ENCODE peak calls at places on chromosomes 2 and 18, in four cellular contexts. N, B, L and P are unnamed samples.

GRCh38 chr2:220959391-220959802 is 612.7 kb downstream of the EPHA4 start:
- DNase-seq in N (no peak), B (peak), L (peak), P (no peak)

GRCh38 chr2:61762292-61762691 is 91.6 kb downstream of the FAM161A start:
- DNase-seq in N (no peak), B (no peak), L (no peak), P (no peak)

GRCh38 chr18:9918016-9918680 is 4.3 kb downstream of the VAPA start:
- DNase-seq in N (no peak), B (peak), L (no peak), P (no peak)

GRCh38 chr2:29526587-29527586 is 394.5 kb downstream of the ALK start:
- DNase-seq in N (no peak), B (no peak), L (no peak), P (no peak)

GRCh38 chr2:120678251-120678650 is 57.4 kb upstream of the GLI2 start:
- DNase-seq in N (peak), B (peak), L (no peak), P (no peak)

GRCh38 chr2:71901466-71901865 is 246.2 kb downstream of the CYP26B1 start:
- DNase-seq in N (no peak), B (no peak), L (no peak), P (no peak)

GRCh38 chr2:118177318-118177717 is 89.0 kb downstream of the INSIG2 start:
- DNase-seq in N (no peak), B (no peak), L (no peak), P (no peak)

GRCh38 chr18:25862881-25863600 is 227.4 kb downstream of the SS18 start:
- DNase-seq in N (no peak), B (no peak), L (no peak), P (no peak)

GRCh38 chr18:28132084-28132483 is 44.8 kb downstream of the CDH2 start:
- DNase-seq in N (no peak), B (no peak), L (no peak), P (no peak)

GRCh38 chr2:225598426-225598825 is 198.9 kb downstream of the NYAP2 start:
- DNase-seq in N (no peak), B (no peak), L (no peak), P (no peak)

GRCh38 chr2:208031608-208032019 is 6.3 kb upstream of the PLEKHM3 start:
- DNase-seq in N (no peak), B (peak), L (no peak), P (no peak)

GRCh38 chr2:201789395-201789794 is 8.7 kb upstream of the ALS2 start:
- DNase-seq in N (no peak), B (no peak), L (no peak), P (no peak)

GRCh38 chr2:69863310-69863709 is 30.4 kb upstream of the SNRNP27 start:
- DNase-seq in N (no peak), B (no peak), L (no peak), P (no peak)

GRCh38 chr18:31686572-31686971 is 2.2 kb upstream of the B4GALT6 start:
- DNase-seq in N (no peak), B (no peak), L (no peak), P (no peak)

GRCh38 chr18:31683968-31684278 is 458 bp downstream of the B4GALT6 start:
- DNase-seq in N (no peak), B (no peak), L (no peak), P (no peak)

GRCh38 chr18:31687016-31687415 is 2.6 kb upstream of the B4GALT6 start:
- DNase-seq in N (no peak), B (no peak), L (no peak), P (no peak)

GRCh38 chr18:31684279-31685096 is at the start of gene B4GALT6:
- DNase-seq in N (no peak), B (peak), L (no peak), P (peak)

GRCh38 chr18:31685097-31686082 is 1.0 kb upstream of the B4GALT6 start:
- DNase-seq in N (no peak), B (peak), L (no peak), P (peak)
- TF ChIP-seq CTCF in N (no peak), B (peak), L (peak), P (peak)

GRCh38 chr2:216984937-216985336 is 125.1 kb upstream of the TNP1 start:
- DNase-seq in N (no peak), B (no peak), L (peak), P (no peak)

GRCh38 chr2:216987176-216987809 is 127.4 kb upstream of the TNP1 start:
- DNase-seq in N (no peak), B (no peak), L (peak), P (no peak)

GRCh38 chr2:216991563-216991962 is 131.7 kb upstream of the TNP1 start:
- DNase-seq in N (no peak), B (peak), L (peak), P (no peak)

GRCh38 chr2:216989335-216990129 is 129.7 kb upstream of the TNP1 start:
- DNase-seq in N (no peak), B (peak), L (no peak), P (no peak)

GRCh38 chr2:216985658-216986141 is 125.8 kb upstream of the TNP1 start:
- DNase-seq in N (no peak), B (no peak), L (no peak), P (no peak)
- TF ChIP-seq CTCF in N (no peak), B (no peak), L (no peak), P (no peak)

DNA sequence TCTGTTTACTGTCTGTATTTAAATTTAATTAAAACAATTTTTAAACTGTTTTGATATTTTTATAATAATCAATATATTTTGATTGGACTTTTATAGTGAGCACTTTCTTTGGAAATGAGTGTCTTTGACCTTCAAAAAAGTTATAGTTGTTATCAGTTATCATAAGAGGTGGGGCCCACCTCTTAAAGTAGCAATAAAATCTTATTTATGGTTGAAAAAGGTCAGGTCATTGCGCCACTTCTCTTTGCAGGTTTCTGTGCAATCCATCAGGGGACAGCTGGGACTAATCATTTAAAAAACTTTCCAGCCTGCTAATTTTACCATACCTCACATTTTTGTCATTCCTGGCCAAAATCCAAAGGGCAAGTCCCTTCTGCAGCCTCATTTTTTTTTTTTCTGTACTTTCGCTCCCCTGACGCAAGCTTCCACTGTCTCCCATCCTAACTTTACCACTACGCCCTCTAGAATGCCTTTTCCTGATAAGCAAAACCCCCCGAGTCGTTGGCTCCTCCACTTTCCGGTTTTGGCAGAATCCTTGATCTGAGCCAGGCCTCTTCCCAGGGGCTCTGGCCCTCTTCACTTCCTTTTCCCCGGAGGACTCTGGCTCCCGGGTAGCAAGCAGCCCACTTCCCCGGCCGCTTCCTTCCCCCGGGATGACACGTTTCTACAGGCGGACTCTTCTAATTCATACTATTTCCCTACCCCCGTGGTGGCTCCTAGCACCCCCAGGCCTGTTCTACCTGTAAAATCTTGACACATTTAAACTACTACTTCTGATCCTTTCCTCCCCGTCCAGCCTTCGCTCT is 1.1 kb upstream of the SEH1L start:
- DNase-seq in N (peak), B (peak), L (no peak), P (peak)
- TF ChIP-seq CTCF in N (no peak), B (no peak), L (no peak), P (no peak)

GRCh38 chr2:28233070-28233718 is 159.5 kb upstream of the FOSL2 start:
- DNase-seq in N (no peak), B (peak), L (no peak), P (no peak)

GRCh38 chr2:28234807-28235206 is 157.9 kb upstream of the FOSL2 start:
- DNase-seq in N (no peak), B (no peak), L (no peak), P (no peak)

GRCh38 chr2:28240937-28241336 is 151.7 kb upstream of the FOSL2 start:
- DNase-seq in N (no peak), B (no peak), L (no peak), P (no peak)

DNA sequence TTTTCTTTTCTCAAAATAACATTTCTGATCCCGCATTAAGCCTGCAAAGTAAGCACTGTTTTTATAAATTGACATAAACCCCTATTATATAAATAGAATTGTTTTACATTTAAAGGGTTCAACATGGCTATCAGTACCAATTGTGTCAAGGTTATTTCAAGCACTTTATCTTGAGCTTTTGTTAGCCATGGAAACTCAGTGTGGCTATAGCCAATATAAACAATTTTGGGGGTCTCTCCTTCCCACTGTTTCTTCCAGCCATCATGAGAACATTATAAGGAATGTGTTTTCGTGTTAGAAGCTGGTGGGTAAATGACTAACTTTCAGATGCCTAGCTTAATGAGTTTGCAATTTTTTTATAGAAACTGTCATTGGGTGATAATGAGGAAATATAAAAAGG is 153.5 kb upstream of the FOSL2 start:
- DNase-seq in N (no peak), B (no peak), L (no peak), P (no peak)
- TF ChIP-seq CTCF in N (no peak), B (no peak), L (no peak), P (no peak)

GRCh38 chr18:37578886-37579513 is 13.4 kb upstream of the CELF4 start:
- DNase-seq in N (peak), B (peak), L (no peak), P (no peak)
- TF ChIP-seq CTCF in N (peak), B (no peak), L (no peak), P (peak)

DNA sequence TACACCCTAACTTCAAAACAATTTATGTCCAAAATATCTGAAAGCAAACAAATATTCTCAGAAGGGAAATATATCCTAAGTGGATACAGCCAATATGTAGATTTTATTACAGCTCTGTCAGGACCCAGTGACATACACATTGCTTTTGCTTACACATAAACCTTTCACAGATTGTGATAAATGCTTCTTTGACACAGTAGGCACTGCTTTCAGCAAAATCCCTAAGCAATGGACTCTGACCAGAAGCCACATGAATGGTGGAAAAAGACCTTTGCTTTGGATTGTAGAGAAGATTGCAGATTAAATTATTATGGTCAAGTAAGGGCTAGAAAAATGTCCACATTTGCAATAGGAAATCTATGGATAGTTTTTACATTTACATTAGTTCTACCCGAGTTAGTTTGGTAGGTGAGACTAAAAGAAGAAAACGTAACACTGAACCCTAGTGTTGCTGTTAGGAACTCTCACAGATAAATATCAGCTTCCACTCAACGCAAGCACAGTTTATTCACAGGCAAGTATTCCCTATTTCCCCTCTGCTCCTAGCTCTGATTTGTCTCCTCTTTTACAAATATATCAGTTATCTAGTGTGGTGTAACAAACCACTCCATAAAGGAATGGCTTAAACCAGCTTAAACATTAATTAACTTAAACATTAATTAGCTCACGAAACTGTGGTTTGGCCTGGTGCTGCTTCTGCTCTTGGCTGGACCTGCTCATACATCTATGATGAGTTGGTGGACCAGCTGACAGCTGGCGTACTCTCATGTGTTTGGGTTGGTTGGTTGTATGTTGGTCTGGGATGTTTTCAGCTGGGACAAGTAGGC is 23.6 kb upstream of the SERPINE2 start:
- DNase-seq in N (no peak), B (no peak), L (no peak), P (no peak)
- TF ChIP-seq CTCF in N (no peak), B (no peak), L (no peak), P (no peak)

GRCh38 chr18:48847807-48848486 is 102.8 kb downstream of the SMAD7 start:
- DNase-seq in N (no peak), B (no peak), L (no peak), P (no peak)
- TF ChIP-seq CTCF in N (no peak), B (no peak), L (no peak), P (no peak)

GRCh38 chr2:8644605-8645175 is 37.2 kb upstream of the ID2 start:
- DNase-seq in N (no peak), B (peak), L (peak), P (peak)
- TF ChIP-seq CTCF in N (no peak), B (no peak), L (no peak), P (peak)